ENCODE peak calls at places on chromosomes 1 and 21, in five cellular contexts. I is Peyer's patch, K is IMR-90, X is thoracic aorta, D is A549. F is an unnamed sample. For H3K4me1, the result is how much of the 10 kb centered on the place peaks cover.

GRCh38 chr1:86872086-86872485 is 41.8 kb downstream of the SELENOF start:
- DNase-seq in I (no peak), K (peak), X (no peak), D (no peak), F (no peak)

GRCh38 chr21:42302292-42302650 is 12.9 kb downstream of the TFF3 start:
- DNase-seq in I (no peak), K (no peak), X (no peak), D (no peak), F (no peak)

GRCh38 chr21:30097791-30098190 is 68.8 kb downstream of the CLDN17 start:
- DNase-seq in I (no peak), K (no peak), X (no peak), D (no peak), F (no peak)

GRCh38 chr21:44907966-44908364 is 12.7 kb downstream of the ITGB2 start:
- DNase-seq in I (no peak), K (no peak), X (no peak), D (no peak), F (no peak)

GRCh38 chr1:46004491-46004890 is 127.9 kb downstream of the PIK3R3 start:
- DNase-seq in I (no peak), K (no peak), X (no peak), D (no peak), F (no peak)

GRCh38 chr21:45544449-45545235 is 2.4 kb upstream of the SLC19A1 start:
- DNase-seq in I (no peak), K (no peak), X (no peak), D (no peak), F (no peak)

GRCh38 chr1:109823543-109824348 is 60.0 kb upstream of the EPS8L3 start:
- DNase-seq in I (no peak), K (no peak), X (no peak), D (peak), F (peak)

GRCh38 chr1:201750934-201751333 is 78.0 kb upstream of the IPO9 start:
- DNase-seq in I (no peak), K (peak), X (no peak), D (no peak), F (no peak)

GRCh38 chr1:42172394-42173133 is 8.0 kb upstream of the GUCA2A start:
- DNase-seq in I (no peak), K (no peak), X (no peak), D (no peak), F (peak)

GRCh38 chr1:25544819-25545218 is 1.4 kb downstream of the LDLRAP1 start:
- DNase-seq in I (no peak), K (no peak), X (no peak), D (peak), F (peak)

GRCh38 chr1:19860418-19860817 is 21.8 kb upstream of the OTUD3 start:
- DNase-seq in I (no peak), K (no peak), X (no peak), D (no peak), F (peak)

GRCh38 chr1:220958234-220958633 is 79.0 kb downstream of the HLX start:
- DNase-seq in I (no peak), K (no peak), X (no peak), D (no peak), F (no peak)

GRCh38 chr21:40146201-40146890 is 279.1 kb downstream of the PCP4 start:
- DNase-seq in I (no peak), K (no peak), X (no peak), D (no peak), F (no peak)

GRCh38 chr21:45032332-45032731 is 42.0 kb upstream of the ADARB1 start:
- DNase-seq in I (no peak), K (no peak), X (no peak), D (no peak), F (no peak)

GRCh38 chr1:222910699-222911098 is 95.9 kb downstream of the DISP1 start:
- DNase-seq in I (no peak), K (peak), X (no peak), D (no peak), F (no peak)

GRCh38 chr1:1142844-1143243 is 27.0 kb upstream of the C1orf159 start:
- DNase-seq in I (no peak), K (no peak), X (no peak), D (no peak), F (peak)

GRCh38 chr1:1141244-1141910 is 25.5 kb upstream of the C1orf159 start:
- DNase-seq in I (no peak), K (no peak), X (no peak), D (no peak), F (no peak)

GRCh38 chr1:1141911-1142250 is 26.0 kb upstream of the C1orf159 start:
- DNase-seq in I (no peak), K (no peak), X (no peak), D (no peak), F (no peak)

GRCh38 chr1:1143636-1144035 is 27.7 kb upstream of the C1orf159 start:
- DNase-seq in I (no peak), K (no peak), X (no peak), D (no peak), F (no peak)

DNA sequence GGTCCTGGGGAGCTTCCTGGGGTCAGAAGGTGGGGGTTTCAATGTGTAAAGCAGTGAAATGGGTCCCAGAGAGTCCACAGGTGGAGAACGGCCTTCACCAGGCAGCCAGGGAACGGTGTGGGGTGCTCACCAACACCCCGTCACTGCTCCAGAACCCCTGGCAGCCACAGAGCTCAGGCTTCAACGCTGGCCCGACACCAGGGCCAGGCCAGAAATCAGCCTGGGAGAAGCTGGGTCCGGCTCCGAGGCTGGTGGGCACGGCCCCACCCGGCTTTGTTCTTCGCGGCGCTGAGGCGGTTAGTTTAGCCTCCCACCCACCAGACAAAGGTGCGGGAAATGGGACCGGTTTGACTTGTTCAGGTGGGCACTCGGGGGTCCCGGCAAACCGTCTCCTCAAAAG is 24.8 kb upstream of the C1orf159 start:
- DNase-seq in I (no peak), K (no peak), X (no peak), D (no peak), F (no peak)
- H3K4me3 ChIP-seq in I (no peak), K (no peak), X (no peak), D (no peak), F (no peak)

DNA sequence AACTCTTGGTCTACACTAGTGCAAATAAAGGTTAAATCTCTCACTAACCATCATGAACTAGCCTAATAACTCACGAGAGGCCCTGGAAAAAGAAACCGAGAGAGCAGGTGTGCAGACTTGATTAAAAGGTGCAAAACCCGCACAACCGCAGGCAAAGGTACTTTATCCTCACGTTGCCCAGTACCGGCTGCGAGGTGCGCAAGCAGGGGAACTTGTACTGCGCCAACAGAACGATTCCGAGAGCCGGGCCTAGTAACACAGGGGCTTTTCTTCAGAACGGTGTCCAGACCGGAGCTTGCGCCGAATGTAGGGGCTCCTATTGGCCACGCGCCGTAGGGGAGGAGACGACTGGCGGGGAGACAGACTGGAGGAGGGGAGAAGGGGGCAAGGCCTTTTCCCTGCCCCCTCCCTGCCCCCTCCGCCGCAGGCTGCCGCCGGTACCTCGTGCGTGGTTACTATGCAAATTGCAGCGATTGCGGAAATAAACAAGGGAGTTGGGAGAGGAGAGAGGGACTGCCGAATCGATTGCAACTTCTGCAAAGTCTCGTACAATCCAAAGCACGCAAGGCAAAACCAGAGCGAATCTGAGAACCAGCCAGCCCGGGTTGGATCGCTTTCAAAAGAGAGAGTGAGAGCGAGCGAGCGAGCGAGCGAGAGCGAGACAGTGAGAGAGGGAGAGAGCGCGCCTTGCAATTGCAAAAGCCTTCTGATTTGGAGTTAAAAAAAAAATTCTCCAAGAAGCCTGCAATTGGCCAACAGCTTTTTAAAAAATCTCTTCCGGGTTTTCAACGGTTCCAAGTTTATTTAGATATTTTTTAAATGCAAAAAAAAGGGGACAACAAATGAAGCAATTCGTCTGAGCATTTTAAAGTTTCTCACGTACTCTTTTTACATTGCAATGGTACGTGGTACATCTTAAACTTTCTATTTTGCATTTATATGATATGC is 5.4 kb upstream of the NFIA start:
- DNase-seq in I (peak), K (peak), X (no peak), D (peak), F (peak)
- H3K4me1 ChIP-seq in I (under half), K (under half), X (under half), D (under half), F (under half)

GRCh38 chr1:30427545-30427944 is 295.8 kb downstream of the MATN1 start:
- DNase-seq in I (no peak), K (no peak), X (no peak), D (no peak), F (no peak)
- TF ChIP-seq CTCF in I (no peak), K (no peak), X (no peak), D (no peak), F (no peak)

GRCh38 chr1:116514708-116515525 is 55.9 kb downstream of the CD58 start:
- DNase-seq in I (peak), K (no peak), X (no peak), D (no peak), F (no peak)
- H3K4me3 ChIP-seq in I (no peak), K (no peak), X (no peak), D (no peak), F (no peak)

F was measured in colonic mucosa.